ENCODE peak calls at places on chromosomes 1 and 21, in eight cellular contexts. Q is CD4-positive, alpha-beta memory T cell; I is Peyer's patch; E is Panc1; S is kidney epithelial cell; V is naive thymus-derived CD4-positive, alpha-beta T cell; G is heart left ventricle; W is A549. R is an unnamed sample.

GRCh38 chr1:154791292-154792278 is 78.5 kb downstream of the KCNN3 start:
- DNase-seq in V (peak; percentile 94), G (peak; percentile 37), I (no peak), S (no peak), E (no peak), W (no peak), Q (peak; percentile 86), R (no peak)

GRCh38 chr21:28828981-28829380 is 163.7 kb downstream of the LTN1 start:
- DNase-seq in Q (no peak), E (no peak), G (no peak), V (no peak), W (no peak), S (no peak), I (no peak), R (no peak)

GRCh38 chr1:21904725-21905520 is 32.2 kb downstream of the HSPG2 start:
- DNase-seq in V (no peak), E (no peak), G (peak; percentile 54), Q (no peak), I (peak; percentile 79), S (peak; percentile 90), W (peak; percentile 67), R (peak; percentile 91)

GRCh38 chr1:1093610-1093943 is 19.5 kb upstream of the RNF223 start:
- DNase-seq in G (no peak), V (no peak), Q (no peak), S (no peak), E (no peak), I (peak; percentile 35), W (no peak), R (peak; percentile 22)

GRCh38 chr1:183734600-183735036 is 70.3 kb upstream of the RGL1 start:
- DNase-seq in V (no peak), W (no peak), S (no peak), Q (no peak), G (peak; percentile 62), I (no peak), E (no peak), R (no peak)

GRCh38 chr1:966135-966602 is at the start of gene PLEKHN1:
- DNase-seq in V (no peak), I (peak; percentile 65), W (peak; percentile 59), G (no peak), S (no peak), Q (no peak), E (no peak), R (no peak)

GRCh38 chr1:215637041-215637573 is 70.0 kb downstream of the KCTD3 start:
- DNase-seq in E (no peak), G (no peak), W (no peak), I (no peak), V (no peak), Q (no peak), S (no peak), R (peak; percentile 79)

GRCh38 chr1:36715797-36716196 is 233.1 kb upstream of the CSF3R start:
- DNase-seq in S (no peak), E (no peak), V (no peak), I (no peak), W (no peak), Q (no peak), G (no peak), R (no peak)

GRCh38 chr1:235893840-235894239 is 27.1 kb upstream of the LYST start:
- DNase-seq in S (no peak), G (no peak), W (no peak), E (no peak), V (no peak), Q (no peak), I (no peak), R (no peak)

GRCh38 chr1:15617874-15618684 is 821 bp downstream of the DDI2 start:
- DNase-seq in G (peak; percentile 37), W (no peak), E (no peak), Q (no peak), S (no peak), I (peak; percentile 70), V (no peak), R (no peak)

GRCh38 chr1:151867785-151868403 is 14.4 kb upstream of the THEM5 start:
- DNase-seq in G (no peak), Q (no peak), E (no peak), S (no peak), I (no peak), V (no peak), W (peak; percentile 29), R (no peak)

GRCh38 chr1:211259596-211260126 is 495 bp downstream of the RCOR3 start:
- DNase-seq in G (peak; percentile 65), Q (no peak), W (peak; percentile 78), E (no peak), S (no peak), V (no peak), I (no peak), R (no peak)

GRCh38 chr1:12404918-12405317 is 175.1 kb downstream of the VPS13D start:
- DNase-seq in W (no peak), Q (no peak), S (no peak), I (no peak), V (no peak), G (no peak), E (no peak), R (no peak)

GRCh38 chr1:17200756-17201155 is 4.2 kb upstream of the PADI1 start:
- DNase-seq in G (no peak), W (no peak), E (no peak), Q (no peak), I (no peak), S (peak; percentile 79), V (no peak), R (peak; percentile 4)

GRCh38 chr1:53598956-53599355 is 139.8 kb downstream of the DMRTB1 start:
- DNase-seq in Q (no peak), V (no peak), W (no peak), S (no peak), E (no peak), G (no peak), I (no peak), R (no peak)

GRCh38 chr21:29797155-29797554 is 142.6 kb downstream of the GRIK1 start:
- DNase-seq in S (no peak), W (no peak), E (no peak), Q (no peak), G (no peak), I (no peak), V (no peak), R (no peak)

GRCh38 chr1:178434899-178435298 is 61.9 kb downstream of the CLEC20A start:
- DNase-seq in W (no peak), E (no peak), S (no peak), I (no peak), V (no peak), G (no peak), Q (no peak), R (no peak)

GRCh38 chr1:241918879-241919278 is 38.7 kb upstream of the BECN2 start:
- DNase-seq in G (no peak), E (no peak), V (no peak), S (no peak), W (no peak), Q (no peak), I (no peak), R (no peak)

GRCh38 chr1:47175227-47175934 is 14.5 kb downstream of the PDZK1IP1 start:
- DNase-seq in V (peak; percentile 36), E (peak; percentile 84), W (peak; percentile 59), G (no peak), S (no peak), I (no peak), Q (peak; percentile 21), R (peak; percentile 67)

GRCh38 chr1:229409616-229410369 is 24.1 kb downstream of the ACTA1 start:
- DNase-seq in G (peak; percentile 48), Q (no peak), E (no peak), V (no peak), I (no peak), W (no peak), S (no peak), R (no peak)
- H3K4me3 ChIP-seq in G (no peak overlapping the region), Q (no peak overlapping the region), E (no peak overlapping the region), V (no peak overlapping the region), I (no peak overlapping the region), W (no peak overlapping the region), S (no peak overlapping the region), R (peak overlapping the region; percentile 33)

GRCh38 chr1:234768569-234769283 is 158.7 kb upstream of the IRF2BP2 start:
- DNase-seq in S (no peak), V (peak; percentile 57), G (no peak), I (peak; percentile 64), Q (peak; percentile 30), W (no peak), E (no peak), R (no peak)
- H3K4me3 ChIP-seq in S (no peak overlapping the region), V (peak overlapping the region; percentile 8), G (no peak overlapping the region), I (no peak overlapping the region), Q (no peak overlapping the region), W (no peak overlapping the region), E (no peak overlapping the region), R (no peak overlapping the region)

DNA sequence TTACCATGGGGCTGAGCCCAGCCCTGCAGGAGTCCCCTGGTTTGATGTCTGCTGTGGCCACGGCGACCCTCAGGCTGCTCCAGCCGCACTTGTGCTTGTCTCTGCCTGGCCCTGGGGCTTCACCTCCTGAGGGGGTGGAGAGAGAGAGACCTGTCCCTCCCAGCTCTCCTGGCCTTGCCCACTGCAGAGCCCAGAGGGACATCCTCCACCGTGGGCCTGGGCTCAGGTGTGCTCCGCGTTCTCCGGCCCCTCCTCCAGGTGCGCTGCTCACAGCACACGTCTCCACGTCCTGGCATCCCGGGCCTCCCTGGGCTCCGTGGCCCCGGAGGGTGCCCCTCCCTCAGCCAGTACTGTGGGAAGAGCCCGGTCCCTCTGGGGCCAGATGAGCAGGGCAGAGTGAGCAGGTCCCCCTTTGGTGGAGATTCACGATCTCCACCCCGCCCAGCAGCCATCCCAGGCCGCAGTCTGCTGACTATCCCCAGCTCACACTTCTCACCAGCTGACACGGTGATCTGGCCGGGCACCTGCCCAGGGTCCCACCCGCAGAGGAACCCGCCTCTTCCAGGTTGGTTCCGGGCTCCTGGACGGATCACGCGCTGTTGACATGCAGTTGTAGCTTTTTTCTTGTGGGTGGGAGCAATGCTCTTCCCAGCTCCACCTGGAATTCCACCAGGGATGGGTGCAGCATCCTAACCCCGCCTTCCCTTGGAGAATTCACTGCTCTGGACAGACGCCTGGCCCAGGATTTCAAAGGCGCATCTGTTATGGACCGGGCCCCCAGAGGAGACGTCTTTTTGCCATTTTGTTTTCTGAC is 41.8 kb upstream of the POFUT2 start:
- DNase-seq in E (no peak), V (no peak), W (peak; percentile 85), Q (no peak), S (peak; percentile 62), G (no peak), I (peak; percentile 57), R (no peak)
- H3K4me3 ChIP-seq in E (no peak overlapping the region), V (no peak overlapping the region), W (peak overlapping the region; percentile 48), Q (no peak overlapping the region), S (peak overlapping the region; percentile 8), G (no peak overlapping the region), I (no peak overlapping the region), R (no peak overlapping the region)

DNA sequence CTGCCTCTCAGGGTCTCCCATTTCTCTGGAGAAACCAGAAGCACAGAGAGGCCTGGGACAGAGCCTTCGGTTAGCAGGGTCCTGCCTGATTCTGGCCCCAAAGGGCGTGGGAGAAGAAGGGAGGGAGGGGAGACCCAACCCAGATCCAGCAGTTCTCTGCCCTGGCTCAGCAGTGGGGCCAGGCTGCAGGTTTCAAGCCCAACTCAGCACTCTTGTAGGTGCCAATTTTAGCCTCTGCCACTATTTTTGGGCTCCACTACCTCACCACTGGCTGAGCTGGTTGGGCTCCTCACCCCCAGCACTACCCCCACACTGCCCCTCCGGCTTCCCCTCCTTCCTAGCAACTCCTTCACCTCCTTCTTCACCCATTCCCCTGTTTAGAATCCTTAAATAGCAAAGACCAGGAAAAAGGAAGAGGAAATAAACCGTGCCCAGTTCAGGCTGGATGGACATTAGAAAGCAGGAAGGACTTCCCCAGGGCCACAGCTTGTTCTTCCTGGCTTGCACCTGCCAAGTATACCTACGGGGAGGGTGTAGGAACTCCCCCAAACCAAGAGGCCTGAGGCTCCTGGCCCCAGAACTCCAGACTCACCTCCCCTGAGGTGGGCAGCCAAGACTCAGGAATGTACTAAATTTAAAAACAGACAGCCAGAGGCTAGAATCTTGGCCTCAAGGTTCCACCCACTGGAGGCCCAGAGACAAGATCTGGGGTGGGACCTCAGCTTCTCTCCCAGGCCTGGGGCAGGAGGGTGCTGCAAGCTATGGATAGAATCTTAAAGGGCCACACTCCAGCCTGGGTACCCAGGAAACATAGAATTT is 1.4 kb upstream of the ARHGEF2 start:
- DNase-seq in S (no peak), Q (no peak), E (no peak), V (no peak), I (no peak), W (no peak), G (peak; percentile 77), R (peak; percentile 85)
- H3K4me3 ChIP-seq in S (peak overlapping the region; percentile 84), Q (peak overlapping the region; percentile 96), E (peak overlapping the region; percentile 89), V (peak overlapping the region; percentile 74), I (peak overlapping the region; percentile 99), W (peak overlapping the region; percentile 90), G (peak overlapping the region; percentile 71), R (peak overlapping the region; percentile 81)